ENCODE peak calls at places on chromosome 7, in four cellular contexts. Q is HCT116, J is K562, M is HepG2. N is an unnamed sample.

GRCh38 chr7:74033372-74034311 is 5.7 kb downstream of the ELN start:
- DNase-seq in Q (no peak), M (no peak), J (peak), N (no peak)

GRCh38 chr7:156490021-156490800 is 150.4 kb upstream of the RNF32 start:
- DNase-seq in M (no peak), Q (no peak), J (no peak), N (no peak)

GRCh38 chr7:39758234-39758970 is 135.0 kb downstream of the RALA start:
- DNase-seq in J (no peak), Q (no peak), M (no peak), N (no peak)

GRCh38 chr7:112350596-112350995 is 99.7 kb upstream of the IFRD1 start:
- DNase-seq in J (no peak), Q (no peak), M (no peak), N (no peak)

GRCh38 chr7:24700446-24701044 is 56.7 kb downstream of the GSDME start:
- DNase-seq in Q (no peak), J (no peak), M (no peak), N (no peak)

GRCh38 chr7:142583424-142583823 is 165.8 kb upstream of the PRSS1 start:
- DNase-seq in M (no peak), Q (peak), J (no peak), N (no peak)

GRCh38 chr7:111424768-111425167 is 137.5 kb downstream of the IMMP2L start:
- DNase-seq in M (peak), J (no peak), Q (no peak), N (no peak)

GRCh38 chr7:155183655-155184054 is 113.5 kb downstream of the HTR5A start:
- DNase-seq in Q (no peak), J (no peak), M (no peak), N (no peak)

GRCh38 chr7:127905491-127906330 is 125.5 kb downstream of the LRRC4 start:
- DNase-seq in J (no peak), Q (no peak), M (peak), N (no peak)

GRCh38 chr7:73817121-73817520 is 13.7 kb upstream of the CLDN4 start:
- DNase-seq in J (no peak), M (no peak), Q (no peak), N (no peak)

GRCh38 chr7:108181073-108181985 is 51.2 kb upstream of the LAMB4 start:
- DNase-seq in M (peak), J (peak), Q (peak), N (peak)

GRCh38 chr7:118129037-118129436 is 54.9 kb upstream of the LSM8 start:
- DNase-seq in J (no peak), M (no peak), Q (no peak), N (no peak)

GRCh38 chr7:2794836-2795636 is 49.1 kb downstream of the GNA12 start:
- DNase-seq in Q (no peak), M (no peak), J (no peak), N (no peak)

GRCh38 chr7:123410273-123410928 is 124.0 kb downstream of the IQUB start:
- DNase-seq in M (no peak), Q (no peak), J (no peak), N (no peak)

GRCh38 chr7:54859066-54859465 is 100.1 kb upstream of the SEC61G start:
- DNase-seq in M (no peak), Q (no peak), J (no peak), N (no peak)

GRCh38 chr7:590731-591551 is 71.3 kb upstream of the PDGFA start:
- DNase-seq in Q (no peak), J (no peak), M (no peak), N (no peak)

GRCh38 chr7:102004229-102004628 is 186.8 kb downstream of the CUX1 start:
- DNase-seq in M (no peak), Q (no peak), J (no peak), N (no peak)

GRCh38 chr7:116610210-116610609 is 61.8 kb upstream of the MET start:
- DNase-seq in M (no peak), J (no peak), Q (no peak), N (no peak)

GRCh38 chr7:75922966-75923603 is 8.1 kb downstream of the POR start:
- DNase-seq in M (no peak), J (no peak), Q (no peak), N (no peak)

GRCh38 chr7:76129366-76129765 is 72.3 kb upstream of the SRRM3 start:
- DNase-seq in M (no peak), J (no peak), Q (no peak), N (no peak)

DNA sequence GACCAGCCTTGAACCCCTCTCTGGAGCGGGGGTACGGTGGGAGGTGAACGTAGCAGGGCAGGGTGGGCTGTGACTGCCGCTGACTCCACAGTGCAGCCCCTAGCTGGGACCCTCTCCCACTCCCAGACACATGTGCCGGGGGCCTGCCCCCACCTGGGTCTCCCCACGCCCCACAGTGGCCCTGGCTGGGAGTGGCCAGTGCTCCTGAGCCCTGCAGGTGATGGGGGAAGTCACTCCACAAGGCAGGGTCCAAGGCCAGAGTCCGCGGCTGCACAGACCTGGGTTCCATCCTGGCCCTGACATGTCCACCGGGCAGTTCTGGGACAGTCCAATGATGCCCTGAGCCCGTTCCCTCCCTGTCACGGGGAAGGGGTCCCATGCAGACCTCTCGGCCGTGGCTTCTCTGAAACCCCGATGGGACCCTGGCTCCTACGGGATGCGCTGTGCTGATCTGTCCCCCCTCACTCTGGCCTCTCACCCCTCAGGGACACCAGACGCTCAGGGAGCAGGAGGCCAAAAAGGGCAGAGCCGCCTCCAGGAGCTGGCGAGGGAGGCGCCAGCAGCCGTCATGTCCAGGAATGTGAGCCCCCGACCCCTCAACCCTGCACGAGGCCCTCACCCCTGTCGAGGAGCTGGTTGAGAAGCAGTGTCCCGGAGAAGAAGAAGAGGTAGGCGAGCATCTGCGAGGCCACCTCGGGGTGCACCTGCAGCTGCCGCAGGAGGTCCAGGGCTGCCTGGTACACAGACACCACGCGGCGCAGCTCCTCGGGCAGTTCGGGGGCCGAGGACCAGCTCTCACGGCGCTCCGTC is 40.4 kb downstream of the AP5Z1 start:
- DNase-seq in J (no peak), Q (no peak), M (no peak), N (peak)
- TF ChIP-seq CTCF in J (peak), Q (no peak), M (peak), N (peak)

GRCh38 chr7:27112361-27112760 is 9.9 kb upstream of the HOXA2 start:
- DNase-seq in Q (no peak), J (no peak), M (no peak), N (no peak)

GRCh38 chr7:27116019-27116411 is 13.5 kb upstream of the HOXA2 start:
- DNase-seq in J (no peak), M (no peak), Q (no peak), N (peak)

GRCh38 chr7:27115161-27116018 is 12.9 kb upstream of the HOXA2 start:
- DNase-seq in M (no peak), J (no peak), Q (peak), N (no peak)

GRCh38 chr7:27112960-27113949 is 10.8 kb upstream of the HOXA2 start:
- DNase-seq in M (no peak), Q (peak), J (no peak), N (no peak)

GRCh38 chr7:27113991-27114866 is 11.7 kb upstream of the HOXA2 start:
- DNase-seq in J (peak), M (no peak), Q (no peak), N (no peak)
- TF ChIP-seq FOSL1 in J (no peak), M (no peak), Q (no peak), N (no peak)

GRCh38 chr7:78571292-78571691 is 772.7 kb downstream of the PHTF2 start:
- DNase-seq in M (no peak), J (no peak), Q (no peak), N (no peak)

GRCh38 chr7:78578701-78579100 is 780.1 kb downstream of the PHTF2 start:
- DNase-seq in M (no peak), Q (no peak), J (no peak), N (no peak)

DNA sequence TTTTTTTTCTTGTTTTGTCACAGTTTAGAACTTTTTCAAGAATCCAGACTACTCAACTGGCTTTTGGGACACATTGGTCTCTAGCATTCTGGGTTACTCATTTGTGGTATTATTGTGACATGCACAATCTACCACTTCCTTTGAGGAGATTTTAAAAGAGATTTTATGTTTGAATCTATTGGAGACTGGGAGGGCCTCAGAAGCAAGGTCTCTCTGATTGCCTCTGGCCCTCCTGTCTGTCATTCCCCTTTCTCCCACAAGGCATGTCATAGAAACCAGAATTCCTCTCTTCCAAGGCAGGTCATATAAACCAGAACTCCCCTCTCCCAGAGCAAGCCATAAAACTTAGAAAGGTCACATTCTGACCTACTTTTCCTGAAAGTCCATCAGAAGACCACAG is 777.6 kb downstream of the PHTF2 start:
- DNase-seq in M (no peak), Q (no peak), J (no peak), N (no peak)
- TF ChIP-seq CTCF in M (no peak), Q (no peak), J (no peak), N (no peak)

DNA sequence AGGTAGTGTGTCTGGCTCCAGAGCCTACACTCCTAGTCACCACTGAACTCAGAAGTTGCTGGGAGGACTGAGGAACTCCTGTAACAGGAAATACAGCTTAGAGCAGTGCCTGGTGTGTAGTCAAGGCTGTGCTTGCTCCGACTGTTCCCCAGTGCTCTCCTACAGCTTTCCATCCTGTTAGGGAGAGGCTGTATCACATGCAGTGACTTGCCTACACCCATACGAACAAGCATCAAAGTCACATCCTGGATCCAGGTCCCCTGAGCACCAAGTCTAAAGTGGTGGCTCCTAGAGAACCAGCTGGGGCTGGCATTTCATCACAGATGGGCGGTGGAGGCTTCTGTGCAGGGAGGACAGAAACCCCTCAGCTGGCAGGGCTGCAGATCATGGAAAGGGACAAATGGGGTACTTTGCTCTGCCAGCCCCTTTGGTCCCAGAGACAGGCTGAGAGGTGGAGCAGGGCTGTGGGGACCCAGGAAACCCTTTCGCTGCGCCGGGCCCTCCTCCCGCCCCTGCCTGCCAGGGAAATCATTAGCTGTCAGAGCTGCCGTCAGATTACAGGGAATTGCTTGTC is 7.7 kb downstream of the ASB10 start:
- DNase-seq in Q (no peak), M (no peak), J (no peak), N (no peak)
- TF ChIP-seq FOSL1 in Q (no peak), M (no peak), J (no peak), N (no peak)

DNA sequence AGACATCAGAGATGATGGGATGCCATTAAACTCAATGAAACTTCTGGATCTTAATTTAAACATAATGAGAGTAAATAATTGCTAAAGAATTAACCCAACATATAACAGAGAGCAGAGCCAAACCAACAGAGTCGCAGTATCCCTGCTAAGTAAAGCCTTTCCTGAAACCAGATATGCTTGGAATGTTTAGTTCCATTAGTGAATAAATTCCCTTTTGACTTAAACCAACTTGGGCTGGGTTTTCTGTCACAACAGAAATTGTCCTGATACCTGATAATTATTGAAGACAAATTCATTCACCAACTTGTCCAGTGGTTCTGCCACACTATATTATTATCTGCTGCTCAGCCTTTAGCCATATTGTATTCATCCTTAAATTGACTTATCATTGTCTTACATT is 286.7 kb downstream of the FZD1 start:
- DNase-seq in M (no peak), J (no peak), Q (no peak), N (no peak)
- TF ChIP-seq CTCF in M (no peak), J (no peak), Q (no peak), N (no peak)

DNA sequence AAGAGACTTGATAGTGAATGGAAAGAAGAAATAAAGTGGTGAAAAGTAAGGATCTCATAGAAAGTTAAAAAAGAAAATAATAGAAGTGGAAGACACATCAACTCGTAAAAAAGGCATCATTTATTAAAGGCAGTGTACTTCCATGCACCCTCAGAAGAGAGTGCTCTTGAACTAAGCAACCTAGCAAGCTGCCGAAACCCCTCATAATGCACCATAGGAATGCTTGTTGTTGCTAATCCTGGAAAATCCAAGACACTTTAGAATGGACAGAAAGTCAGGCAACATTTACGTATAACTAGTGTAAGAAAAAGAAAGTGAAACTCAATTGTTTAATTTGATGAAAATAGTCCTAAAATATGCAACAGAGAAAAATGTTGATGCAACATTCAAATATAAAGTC is 12.8 kb downstream of the TFPI2 start:
- DNase-seq in J (no peak), M (no peak), Q (no peak), N (no peak)
- TF ChIP-seq FOSL1 in J (no peak), M (no peak), Q (no peak), N (no peak)

DNA sequence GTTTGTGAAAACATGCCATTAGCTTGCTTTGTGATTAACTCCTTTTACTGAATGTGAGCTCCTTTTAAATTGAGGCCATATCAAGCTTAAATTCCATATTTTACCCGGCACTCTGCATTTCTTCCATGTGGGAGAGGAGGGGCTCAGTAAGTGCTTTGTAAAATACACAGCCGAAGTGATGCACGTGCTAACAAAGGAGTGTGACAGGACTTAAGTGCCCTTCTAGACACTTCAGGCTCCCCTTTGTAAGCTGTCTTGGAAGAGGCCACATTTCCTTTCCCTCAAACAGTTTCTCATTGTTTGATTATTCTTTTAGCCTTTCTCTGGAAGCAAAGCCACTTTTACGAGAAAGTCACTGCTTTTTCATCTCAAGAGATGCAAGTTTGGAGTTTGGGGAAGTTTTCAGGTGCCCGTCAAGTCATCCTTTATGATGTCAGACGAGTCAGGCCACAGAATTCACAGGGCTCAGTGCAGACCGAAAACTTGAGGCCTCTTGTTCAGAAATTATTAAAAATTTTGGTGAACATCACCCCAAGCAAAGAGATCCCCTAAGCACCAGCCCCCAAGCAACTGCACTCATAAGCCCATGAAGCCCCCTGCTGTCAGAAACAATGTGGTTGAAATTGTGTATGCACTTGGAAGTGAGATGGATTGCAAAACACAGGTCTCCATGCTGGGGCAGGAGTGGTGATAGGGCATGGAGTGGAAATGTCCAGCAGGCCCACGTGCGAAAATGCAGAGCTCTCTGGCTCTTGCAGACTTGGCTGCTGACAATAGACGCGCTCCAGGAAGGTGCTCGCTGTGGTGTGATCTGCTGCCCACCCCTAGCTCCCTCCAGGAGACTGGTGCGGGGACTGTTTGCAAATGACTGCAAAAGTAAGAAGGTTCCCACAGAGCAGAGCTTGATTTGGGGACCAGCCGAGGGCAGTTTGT is 11.5 kb downstream of the IKZF1 start:
- DNase-seq in Q (no peak), J (no peak), M (no peak), N (no peak)
- TF ChIP-seq CTCF in Q (no peak), J (no peak), M (no peak), N (no peak)

DNA sequence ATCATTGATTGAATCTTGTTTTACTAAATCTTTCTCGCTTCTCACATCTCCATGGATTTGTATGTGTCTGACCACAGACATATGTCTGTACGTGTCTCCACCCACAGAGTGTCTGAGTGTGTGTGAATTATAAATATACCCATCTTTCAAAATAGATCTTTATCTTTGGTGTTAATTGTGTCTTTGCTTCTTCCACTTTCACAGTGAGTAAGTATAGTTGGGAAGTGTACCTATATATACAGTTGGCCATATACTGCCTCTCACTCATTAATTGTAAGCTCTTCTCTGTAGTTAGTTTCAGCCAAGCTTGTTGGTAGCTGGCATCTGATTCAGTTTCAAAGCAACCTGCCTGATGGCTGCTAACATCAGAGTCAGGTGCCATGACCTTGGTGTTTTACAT is 18.4 kb downstream of the EEPD1 start:
- DNase-seq in Q (no peak), M (no peak), J (no peak), N (no peak)
- TF ChIP-seq FOSL1 in Q (no peak), M (no peak), J (no peak), N (no peak)

DNA sequence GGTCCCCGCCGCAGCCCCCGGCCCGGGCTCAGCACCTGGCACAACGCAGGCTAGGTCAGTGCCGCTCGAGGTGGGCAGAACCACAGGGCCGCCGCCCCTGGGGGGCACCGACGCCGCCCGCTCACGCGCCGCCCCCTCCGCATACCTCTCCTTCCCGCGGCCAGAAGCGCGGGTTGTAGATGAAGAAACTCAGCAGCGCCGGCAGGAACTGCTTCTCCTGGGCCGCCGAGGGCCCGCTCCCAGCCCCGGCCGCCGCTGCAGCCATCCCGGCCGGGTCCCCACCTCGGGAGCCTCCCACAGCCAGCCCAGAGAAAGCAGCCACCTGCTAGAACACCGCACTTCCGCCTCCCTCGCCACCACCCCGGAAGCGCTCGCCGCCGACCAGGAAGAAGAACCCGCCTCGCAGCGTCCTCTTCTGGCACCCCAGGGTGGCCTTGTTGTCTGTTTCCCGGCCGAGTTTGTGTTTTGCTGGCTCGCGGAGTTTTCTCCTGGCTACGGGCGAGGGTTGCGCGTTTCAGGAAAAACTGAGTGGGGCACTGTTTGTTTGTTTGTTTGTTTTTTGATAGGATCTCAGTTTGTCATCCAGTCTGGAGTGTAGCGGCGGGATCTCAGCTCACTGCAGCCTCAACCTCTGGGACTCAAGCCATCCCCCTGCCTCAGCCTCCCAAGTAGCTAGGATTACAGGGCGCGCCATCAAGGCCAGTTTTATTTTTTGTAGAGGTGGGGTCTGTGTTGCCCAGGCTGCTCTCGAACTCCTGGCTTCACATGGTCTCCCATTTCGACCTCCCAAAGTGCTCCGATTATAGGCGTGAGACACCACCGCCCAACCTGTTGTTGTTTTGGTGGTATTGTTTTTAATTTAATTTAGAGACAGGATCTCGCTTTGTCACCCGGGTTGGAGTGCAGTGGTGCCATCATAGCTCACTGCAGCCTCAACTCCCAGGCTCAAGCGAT is 17.7 kb downstream of the OCM2 start:
- DNase-seq in Q (peak), M (peak), J (peak), N (peak)
- TF ChIP-seq CTCF in Q (no peak), M (peak), J (peak), N (no peak)

N was measured in H1.